ENCODE peak calls at places on chromosomes 13 and 19, in six cellular contexts. N is COR-L47; K is MG63; W is stimulated activated CD4-positive, alpha-beta T cell treated with anti-CD3 and anti-CD28 coated beads, Interleukin-1b, Interleukin-23, amount 100 ng/mL, for 24 hours; G is SK-N-SH; P is naive thymus-derived CD4-positive, alpha-beta T cell. Y is an unnamed sample.

GRCh38 chr13:82634946-82635345 is 1247.3 kb downstream of the SLITRK1 start:
- DNase-seq in N (no peak), K (no peak), W (no peak), G (no peak), P (no peak), Y (no peak)

GRCh38 chr19:31171936-31172335 is 177.3 kb downstream of the TSHZ3 start:
- DNase-seq in N (no peak), K (no peak), W (no peak), G (no peak), P (no peak), Y (no peak)

GRCh38 chr19:8487137-8487851 is 15.1 kb downstream of the PRAM1 start:
- DNase-seq in N (no peak), K (no peak), W (peak; percentile 37), G (no peak), P (peak; percentile 43), Y (no peak)

GRCh38 chr19:4172861-4173473 is 9.4 kb downstream of the SIRT6 start:
- DNase-seq in N (peak; percentile 18), K (peak; percentile 48), W (peak; percentile 48), G (peak; percentile 84), P (peak; percentile 85), Y (peak; percentile 70)

GRCh38 chr19:480016-480855 is 16.1 kb upstream of the MADCAM1 start:
- DNase-seq in N (peak; percentile 32), K (peak; percentile 52), W (no peak), G (peak; percentile 84), P (no peak), Y (peak; percentile 57)

GRCh38 chr19:54179921-54180452 is 7.0 kb upstream of the TMC4 start:
- DNase-seq in N (peak; percentile 96), K (no peak), W (no peak), G (peak; percentile 66), P (no peak), Y (no peak)

GRCh38 chr19:20359933-20360720 is 193.1 kb downstream of the ZNF486 start:
- DNase-seq in N (no peak), K (no peak), W (no peak), G (peak; percentile 57), P (no peak), Y (no peak)

GRCh38 chr19:2239173-2239572 is 2.5 kb downstream of the SF3A2 start:
- DNase-seq in N (no peak), K (no peak), W (no peak), G (no peak), P (no peak), Y (no peak)

GRCh38 chr19:6800991-6801396 is 28.5 kb downstream of the VAV1 start:
- DNase-seq in N (no peak), K (peak; percentile 90), W (no peak), G (no peak), P (no peak), Y (peak; percentile 91)

GRCh38 chr19:12411893-12412292 is 10.8 kb upstream of the ZNF799 start:
- DNase-seq in N (no peak), K (no peak), W (no peak), G (no peak), P (no peak), Y (no peak)

GRCh38 chr19:39236527-39236926 is 8.3 kb downstream of the IFNL3 start:
- DNase-seq in N (no peak), K (no peak), W (no peak), G (no peak), P (no peak), Y (no peak)

GRCh38 chr19:45137179-45137761 is 23.5 kb downstream of the NKPD1 start:
- DNase-seq in N (peak; percentile 74), K (no peak), W (no peak), G (peak; percentile 63), P (no peak), Y (no peak)

GRCh38 chr19:15265849-15266248 is 33.6 kb upstream of the EPHX3 start:
- DNase-seq in N (peak; percentile 95), K (peak; percentile 97), W (no peak), G (peak; percentile 91), P (no peak), Y (peak; percentile 89)

GRCh38 chr13:50441141-50441540 is 402.4 kb downstream of the DLEU7 start:
- DNase-seq in N (no peak), K (no peak), W (no peak), G (no peak), P (no peak), Y (peak; percentile 6)

GRCh38 chr19:4676955-4677731 is 7.0 kb upstream of the MYDGF start:
- DNase-seq in N (peak; percentile 46), K (peak; percentile 26), W (no peak), G (peak; percentile 69), P (no peak), Y (peak; percentile 60)

GRCh38 chr19:47886010-47886559 is at the start of gene SULT2A1:
- DNase-seq in N (no peak), K (no peak), W (no peak), G (no peak), P (no peak), Y (no peak)

GRCh38 chr13:74767031-74767430 is 632.8 kb upstream of the KLF12 start:
- DNase-seq in N (no peak), K (peak; percentile 58), W (no peak), G (no peak), P (no peak), Y (no peak)

GRCh38 chr13:31160857-31161582 is 684 bp downstream of the HSPH1 start:
- DNase-seq in N (peak; percentile 20), K (peak; percentile 53), W (peak; percentile 39), G (peak; percentile 64), P (peak; percentile 72), Y (peak; percentile 41)

GRCh38 chr19:7257148-7258041 is 36.8 kb downstream of the INSR start:
- DNase-seq in N (no peak), K (no peak), W (no peak), G (no peak), P (no peak), Y (peak; percentile 87)

Y was measured in Daoy.